ENCODE peak calls at places on chromosomes 7 and 10, in seven cellular contexts. W is SK-N-SH, V is K562, E is HepG2, C is H1, H is HCT116, O is GM12878. R is an unnamed sample.

GRCh38 chr10:78025685-78026364 is 3.5 kb downstream of the POLR3A start:
- DNase-seq in H (no peak), C (no peak), W (no peak), V (no peak), O (no peak), E (no peak), R (no peak)

GRCh38 chr7:129347330-129347729 is 86.9 kb upstream of the STRIP2 start:
- DNase-seq in O (no peak), W (no peak), C (no peak), V (no peak), H (no peak), E (no peak), R (no peak)

GRCh38 chr7:22725585-22725984 is 1.4 kb upstream of the IL6 start:
- DNase-seq in W (peak), C (no peak), O (no peak), E (peak), H (peak), V (peak), R (peak)

GRCh38 chr7:129401228-129401967 is 32.8 kb upstream of the STRIP2 start:
- DNase-seq in W (no peak), E (peak), O (no peak), H (no peak), C (no peak), V (peak), R (peak)

GRCh38 chr7:68785036-68785435 is 813.2 kb upstream of the AUTS2 start:
- DNase-seq in O (no peak), E (no peak), H (no peak), C (no peak), V (no peak), W (no peak), R (no peak)

GRCh38 chr10:48535416-48536225 is 69.3 kb downstream of the ARHGAP22 start:
- DNase-seq in C (no peak), H (no peak), V (no peak), E (no peak), W (no peak), O (no peak), R (no peak)

GRCh38 chr7:94414481-94414880 is 19.8 kb downstream of the COL1A2 start:
- DNase-seq in W (no peak), V (no peak), C (no peak), O (no peak), E (no peak), H (no peak), R (no peak)

GRCh38 chr10:133276435-133277201 is at the start of gene ADAM8:
- DNase-seq in C (peak), W (peak), O (no peak), H (no peak), V (peak), E (no peak), R (peak)

GRCh38 chr7:3780525-3780924 is 479.5 kb downstream of the SDK1 start:
- DNase-seq in C (no peak), V (no peak), O (no peak), W (no peak), E (no peak), H (no peak), R (no peak)

GRCh38 chr10:28125701-28126100 is 126.8 kb upstream of the ODAD2 start:
- DNase-seq in E (no peak), W (no peak), O (no peak), C (no peak), V (no peak), H (no peak), R (no peak)

GRCh38 chr7:84677386-84677785 is 482.8 kb upstream of the SEMA3A start:
- DNase-seq in C (no peak), W (no peak), V (no peak), E (no peak), H (no peak), O (no peak), R (no peak)

GRCh38 chr10:48366261-48366660 is 59.8 kb downstream of the MAPK8 start:
- DNase-seq in E (no peak), V (no peak), O (no peak), H (no peak), C (no peak), W (no peak), R (no peak)

GRCh38 chr10:69451784-69452251 is 553 bp downstream of the TSPAN15 start:
- DNase-seq in W (peak), O (no peak), C (peak), H (no peak), V (no peak), E (no peak), R (no peak)

GRCh38 chr7:138871065-138871464 is 73.1 kb upstream of the ATP6V0A4 start:
- DNase-seq in E (no peak), H (no peak), C (no peak), W (no peak), O (no peak), V (peak), R (no peak)

GRCh38 chr10:102225646-102226541 is at the start of gene ELOVL3:
- DNase-seq in C (peak), V (peak), W (peak), O (peak), H (peak), E (peak), R (peak)

GRCh38 chr10:114684085-114684821 is 26.2 kb upstream of the ABLIM1 start:
- DNase-seq in E (peak), H (no peak), O (no peak), W (peak), C (no peak), V (no peak), R (no peak)

GRCh38 chr10:95247200-95247880 is 43.5 kb downstream of the PDLIM1 start:
- DNase-seq in C (no peak), W (no peak), E (peak), V (no peak), H (no peak), O (no peak), R (no peak)

GRCh38 chr7:2521341-2521745 is 1.8 kb downstream of the LFNG start:
- DNase-seq in E (no peak), H (no peak), W (no peak), O (no peak), C (no peak), V (no peak), R (no peak)

GRCh38 chr7:79352323-79352722 is 101.1 kb downstream of the MAGI2 start:
- DNase-seq in O (no peak), W (no peak), E (peak), V (no peak), H (no peak), C (no peak), R (no peak)

GRCh38 chr10:70324341-70324861 is 40.6 kb upstream of the NPFFR1 start:
- DNase-seq in E (peak), O (no peak), V (no peak), H (no peak), C (no peak), W (no peak), R (no peak)

GRCh38 chr10:78342787-78343186 is 309.1 kb downstream of the RPS24 start:
- DNase-seq in H (no peak), O (no peak), W (no peak), E (no peak), C (no peak), V (no peak), R (no peak)

DNA sequence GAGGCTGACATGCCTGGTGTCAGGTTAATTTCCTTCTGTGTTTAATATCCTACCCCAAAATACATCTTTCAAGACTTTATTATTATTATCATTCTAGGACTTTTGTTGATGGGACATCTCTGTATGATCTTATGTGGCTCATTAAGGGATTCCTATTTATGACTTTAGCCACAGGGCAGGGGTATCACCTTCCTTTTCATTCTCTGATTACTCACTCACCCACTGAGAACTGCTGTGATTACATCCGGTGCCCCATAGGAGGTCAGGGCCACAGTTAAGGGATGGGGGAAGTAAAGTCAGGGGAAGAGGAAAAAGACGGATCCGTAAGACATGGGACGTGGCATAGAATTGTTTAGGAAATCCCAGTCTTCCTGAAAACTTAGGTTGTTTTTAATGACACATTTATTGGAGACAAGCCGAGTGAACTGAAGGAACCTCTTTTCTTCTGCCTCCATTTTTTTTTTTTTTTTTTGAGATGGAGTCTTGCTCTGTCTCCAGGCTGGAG is 61.0 kb upstream of the PITRM1 start:
- DNase-seq in E (no peak), C (no peak), W (no peak), V (no peak), H (no peak), O (no peak), R (no peak)
- TF ChIP-seq JUND in E (no peak), C (no peak), W (no peak), V (no peak), H (no peak), O (no peak), R (no peak)

GRCh38 chr10:13990392-13990805 is 340.3 kb downstream of the FRMD4A start:
- DNase-seq in E (no peak), W (no peak), V (no peak), H (no peak), C (no peak), O (no peak), R (no peak)
- TF ChIP-seq JUND in E (no peak), W (no peak), V (no peak), H (no peak), C (no peak), O (no peak), R (no peak)

GRCh38 chr7:89695241-89695640 is 459.0 kb upstream of the STEAP1 start:
- DNase-seq in H (no peak), E (no peak), W (no peak), O (no peak), C (no peak), V (no peak), R (no peak)
- TF ChIP-seq JUND in H (no peak), E (no peak), W (no peak), O (no peak), C (no peak), V (no peak), R (no peak)

GRCh38 chr7:18167815-18168214 is 140.2 kb upstream of the PRPS1L1 start:
- DNase-seq in V (no peak), W (no peak), O (no peak), H (no peak), E (no peak), C (no peak), R (no peak)
- TF ChIP-seq JUND in V (no peak), W (no peak), O (no peak), H (no peak), E (no peak), C (no peak), R (no peak)

GRCh38 chr7:143978585-143978984 is 21.5 kb upstream of the OR6B1 start:
- DNase-seq in H (no peak), V (no peak), O (no peak), C (no peak), W (no peak), E (no peak), R (no peak)

GRCh38 chr7:143975617-143976016 is 21.0 kb downstream of the OR2F1 start:
- DNase-seq in H (peak), V (no peak), E (peak), C (no peak), W (peak), O (no peak), R (peak)

GRCh38 chr7:143980746-143981510 is 19.2 kb upstream of the OR6B1 start:
- DNase-seq in W (no peak), V (no peak), C (no peak), O (no peak), H (no peak), E (no peak), R (no peak)

GRCh38 chr7:143979999-143980398 is 20.1 kb upstream of the OR6B1 start:
- DNase-seq in V (peak), C (no peak), E (no peak), O (no peak), H (no peak), W (no peak), R (no peak)

GRCh38 chr7:143979359-143979758 is 20.8 kb upstream of the OR6B1 start:
- DNase-seq in W (no peak), O (no peak), H (no peak), C (no peak), V (no peak), E (peak), R (peak)
- TF ChIP-seq JUND in W (peak), O (no peak), H (no peak), C (no peak), V (no peak), E (no peak), R (no peak)

GRCh38 chr10:117226813-117227451 is 14.0 kb upstream of the SLC18A2 start:
- DNase-seq in V (peak), O (no peak), W (peak), E (peak), C (no peak), H (peak), R (peak)
- TF ChIP-seq JUND in V (no peak), O (no peak), W (no peak), E (no peak), C (no peak), H (no peak), R (no peak)

DNA sequence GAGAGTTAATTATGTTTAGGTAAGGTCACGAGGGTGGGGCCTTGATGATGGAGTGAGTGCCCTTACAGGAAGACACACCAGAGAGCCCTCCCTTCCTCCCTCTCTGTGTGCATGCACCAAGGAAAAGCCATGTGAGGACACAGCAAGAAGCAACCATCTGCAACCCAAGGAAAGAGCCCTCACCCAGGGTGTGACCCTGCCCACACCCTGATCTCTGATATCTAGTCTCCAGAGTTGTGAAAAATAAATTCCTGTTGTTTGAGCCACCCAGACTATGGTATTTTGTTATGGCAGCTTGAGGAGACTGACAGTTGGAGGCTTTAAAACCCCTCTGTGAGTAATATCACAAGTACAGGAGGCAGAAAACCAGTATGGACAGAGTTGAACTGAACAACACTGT is 15.0 kb upstream of the MCM10 start:
- DNase-seq in H (no peak), C (no peak), V (no peak), O (no peak), W (no peak), E (no peak), R (no peak)
- TF ChIP-seq JUND in H (no peak), C (no peak), V (no peak), O (no peak), W (no peak), E (no peak), R (no peak)

GRCh38 chr7:99642099-99642498 is 25.4 kb downstream of the ZSCAN25 start:
- DNase-seq in W (no peak), C (no peak), V (no peak), H (no peak), E (no peak), O (no peak), R (no peak)
- TF ChIP-seq JUND in W (no peak), C (no peak), V (no peak), H (no peak), E (no peak), O (no peak), R (no peak)

GRCh38 chr7:107949443-107949935 is 53.5 kb downstream of the LAMB1 start:
- DNase-seq in W (no peak), H (no peak), E (no peak), O (no peak), C (no peak), V (no peak), R (no peak)

GRCh38 chr7:107951172-107951787 is 51.7 kb downstream of the LAMB1 start:
- DNase-seq in O (no peak), W (no peak), V (no peak), H (no peak), E (no peak), C (no peak), R (peak)

GRCh38 chr7:107946881-107947280 is 55.9 kb downstream of the DLD start:
- DNase-seq in H (no peak), O (no peak), V (no peak), C (no peak), E (no peak), W (no peak), R (no peak)

GRCh38 chr7:107946451-107946850 is 55.5 kb downstream of the DLD start:
- DNase-seq in V (no peak), E (no peak), O (no peak), H (no peak), W (no peak), C (no peak), R (no peak)

GRCh38 chr7:107948645-107949442 is 54.1 kb downstream of the LAMB1 start:
- DNase-seq in O (no peak), V (no peak), E (peak), H (peak), C (no peak), W (no peak), R (peak)
- TF ChIP-seq JUND in O (no peak), V (no peak), E (no peak), H (peak), C (no peak), W (peak), R (peak)

R was measured in T47D.